ENCODE peak calls at places on chromosome 9, in seven cellular contexts. B is H1, T is mesendoderm, E is H9, I is IMR-90, F is trophoblast cell, J is neuronal stem cell. L is an unnamed sample.

GRCh38 chr9:134055981-134056461 is 11.8 kb downstream of the BRD3 start:
- DNase-seq in F (peak; percentile 83), I (peak; percentile 62), B (no peak), J (no peak), T (no peak), E (no peak), L (no peak)

GRCh38 chr9:120916573-120916972 is 10.0 kb downstream of the TRAF1 start:
- DNase-seq in I (peak; percentile 64), E (no peak), J (no peak), F (no peak), B (no peak), T (no peak), L (peak; percentile 51)

GRCh38 chr9:105842023-105842644 is 147.8 kb downstream of the TMEM38B start:
- DNase-seq in E (no peak), F (peak; percentile 78), I (peak; percentile 47), T (peak; percentile 50), J (peak; percentile 14), B (no peak), L (peak; percentile 44)

GRCh38 chr9:129836342-129837007 is 1.2 kb downstream of the USP20 start:
- DNase-seq in I (no peak), F (no peak), J (no peak), E (no peak), B (no peak), T (no peak), L (no peak)

GRCh38 chr9:20873240-20873860 is 158.1 kb downstream of the HACD4 start:
- DNase-seq in I (peak; percentile 53), J (no peak), E (no peak), T (no peak), F (peak; percentile 68), B (no peak), L (peak; percentile 26)

GRCh38 chr9:121383715-121384114 is 13.7 kb upstream of the STOM start:
- DNase-seq in E (no peak), T (no peak), I (no peak), B (no peak), J (no peak), F (no peak), L (no peak)

GRCh38 chr9:127033784-127034183 is 88.7 kb downstream of the ANGPTL2 start:
- DNase-seq in E (no peak), T (no peak), J (no peak), I (peak; percentile 70), F (no peak), B (no peak), L (no peak)

GRCh38 chr9:88536951-88537742 is 2.2 kb downstream of the NXNL2 start:
- DNase-seq in J (no peak), E (no peak), T (no peak), B (no peak), I (no peak), F (peak; percentile 15), L (no peak)

GRCh38 chr9:4764033-4764432 is 23.0 kb upstream of the AK3 start:
- DNase-seq in B (no peak), E (no peak), J (no peak), F (no peak), T (no peak), I (no peak), L (no peak)

GRCh38 chr9:3528466-3528865 is 2.7 kb upstream of the RFX3 start:
- DNase-seq in B (no peak), E (no peak), J (no peak), I (no peak), F (no peak), T (no peak), L (no peak)

GRCh38 chr9:97774657-97775056 is 77.5 kb upstream of the XPA start:
- DNase-seq in J (no peak), T (no peak), E (no peak), B (no peak), F (no peak), I (no peak), L (no peak)
- H3K18ac ChIP-seq in J (no peak overlapping the region), T (no peak overlapping the region), E (no peak overlapping the region), B (no peak overlapping the region), F (no peak overlapping the region), I (no peak overlapping the region), L (no peak overlapping the region)

GRCh38 chr9:95529910-95530309 is 13.1 kb upstream of the PTCH1 start:
- DNase-seq in J (no peak), F (no peak), E (no peak), I (no peak), T (no peak), B (no peak), L (no peak)
- H2BK5ac ChIP-seq in J (no peak overlapping the region), F (no peak overlapping the region), E (no peak overlapping the region), I (no peak overlapping the region), T (no peak overlapping the region), B (no peak overlapping the region), L (no peak overlapping the region)

DNA sequence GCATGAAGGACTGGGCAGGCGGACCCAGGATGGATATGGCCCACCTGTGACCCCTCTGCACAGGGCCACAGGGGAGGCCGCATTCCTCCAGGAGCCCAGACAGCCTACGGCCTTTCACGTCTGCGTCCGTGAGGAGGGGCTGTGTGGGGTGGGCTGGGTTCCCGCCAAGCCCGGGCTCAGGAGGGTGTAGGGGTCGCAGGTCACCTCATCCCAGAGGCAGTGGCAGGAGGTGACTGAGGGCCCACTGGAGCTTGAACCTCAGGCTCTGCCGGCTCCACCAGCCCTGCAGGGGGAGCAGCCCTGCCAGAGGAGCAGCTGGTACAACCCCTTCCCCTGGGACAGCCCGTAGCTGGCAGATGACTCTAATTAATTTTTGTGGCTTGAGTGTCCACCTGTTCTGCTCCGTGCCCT is 40.7 kb upstream of the CACNA1B start:
- DNase-seq in F (no peak), E (no peak), T (no peak), J (no peak), B (no peak), I (no peak), L (no peak)
- H3K18ac ChIP-seq in F (no peak overlapping the region), E (no peak overlapping the region), T (no peak overlapping the region), J (peak overlapping the region; percentile 35), B (no peak overlapping the region), I (no peak overlapping the region), L (no peak overlapping the region)

GRCh38 chr9:74497750-74498615 is 848 bp downstream of the RORB start:
- DNase-seq in J (peak; percentile 46), I (no peak), E (peak; percentile 62), F (no peak), B (peak; percentile 79), T (peak; percentile 64), L (peak; percentile 13)
- H2BK5ac ChIP-seq in J (no peak overlapping the region), I (no peak overlapping the region), E (no peak overlapping the region), F (no peak overlapping the region), B (no peak overlapping the region), T (no peak overlapping the region), L (no peak overlapping the region)

DNA sequence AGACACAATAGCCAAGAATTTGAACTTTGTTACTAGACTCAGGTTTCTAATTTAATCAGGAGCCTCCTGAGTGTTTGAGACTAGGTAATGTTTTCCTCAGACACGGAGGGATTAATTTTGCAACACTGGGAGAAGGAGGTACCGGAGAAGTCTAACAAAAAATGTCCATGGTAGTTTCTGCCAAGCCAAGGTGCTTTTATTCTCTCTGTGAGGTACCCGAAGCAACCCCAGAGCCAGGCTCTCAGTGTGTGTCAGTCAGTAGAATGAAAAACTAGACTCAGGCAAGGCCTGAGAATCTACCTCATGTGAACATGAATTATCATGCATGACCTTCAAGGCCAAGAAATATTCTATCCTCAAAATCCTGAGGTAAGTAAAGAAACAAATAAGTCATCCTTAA is 980.8 kb upstream of the DMAC1 start:
- DNase-seq in E (no peak), T (no peak), F (no peak), J (no peak), B (no peak), I (no peak), L (no peak)
- H3K18ac ChIP-seq in E (no peak overlapping the region), T (peak overlapping the region; percentile 64), F (no peak overlapping the region), J (no peak overlapping the region), B (no peak overlapping the region), I (no peak overlapping the region), L (no peak overlapping the region)